ENCODE peak calls at places on chromosomes 13 and 19, in four cellular contexts. One of them, this sample, is unnamed.

GRCh38 chr13:94550030-94550738 is 45.8 kb downstream of the TGDS start:
- DNase-seq in transverse colon: no peak
- DNase-seq in lung: peak
- DNase-seq in RWPE1: peak
- DNase-seq in this sample: no peak

GRCh38 chr13:95957331-95957730 is 95.9 kb downstream of the UGGT2 start:
- DNase-seq in transverse colon: no peak
- DNase-seq in lung: no peak
- DNase-seq in RWPE1: no peak
- DNase-seq in this sample: no peak

GRCh38 chr13:70183041-70183440 is 74.8 kb upstream of the KLHL1 start:
- DNase-seq in transverse colon: no peak
- DNase-seq in lung: no peak
- DNase-seq in RWPE1: no peak
- DNase-seq in this sample: no peak

GRCh38 chr13:33328691-33329090 is 43.1 kb upstream of the STARD13 start:
- DNase-seq in transverse colon: no peak
- DNase-seq in lung: peak
- DNase-seq in RWPE1: no peak
- DNase-seq in this sample: no peak

GRCh38 chr19:575527-576506 is 3.4 kb downstream of the BSG start:
- DNase-seq in transverse colon: no peak
- DNase-seq in lung: no peak
- DNase-seq in RWPE1: peak
- DNase-seq in this sample: no peak

GRCh38 chr13:33721719-33722118 is 96.2 kb upstream of the RFC3 start:
- DNase-seq in transverse colon: no peak
- DNase-seq in lung: no peak
- DNase-seq in RWPE1: no peak
- DNase-seq in this sample: no peak

GRCh38 chr19:10718205-10719196 is 622 bp downstream of the DNM2 start:
- DNase-seq in transverse colon: peak
- DNase-seq in lung: peak
- DNase-seq in RWPE1: peak
- DNase-seq in this sample: peak

GRCh38 chr19:33064117-33064777 is 441 bp downstream of the RHPN2 start:
- DNase-seq in transverse colon: peak
- DNase-seq in lung: peak
- DNase-seq in RWPE1: peak
- DNase-seq in this sample: no peak

GRCh38 chr19:45994456-45994988 is 745 bp upstream of the CCDC61 start:
- DNase-seq in transverse colon: no peak
- DNase-seq in lung: no peak
- DNase-seq in RWPE1: no peak
- DNase-seq in this sample: no peak

GRCh38 chr19:39684283-39684682 is 20.0 kb upstream of the LGALS14 start:
- DNase-seq in transverse colon: no peak
- DNase-seq in lung: no peak
- DNase-seq in RWPE1: no peak
- DNase-seq in this sample: no peak

GRCh38 chr19:13243971-13244370 is 93.8 kb downstream of the IER2 start:
- DNase-seq in transverse colon: no peak
- DNase-seq in lung: no peak
- DNase-seq in RWPE1: no peak
- DNase-seq in this sample: no peak

GRCh38 chr13:40101708-40102359 is 446.4 kb downstream of the COG6 start:
- DNase-seq in transverse colon: no peak
- DNase-seq in lung: no peak
- DNase-seq in RWPE1: no peak
- DNase-seq in this sample: no peak

GRCh38 chr13:19089315-19089714 is 92.3 kb downstream of the TUBA3C start:
- DNase-seq in transverse colon: no peak
- DNase-seq in lung: no peak
- DNase-seq in RWPE1: no peak
- DNase-seq in this sample: no peak

GRCh38 chr13:47310376-47310775 is 413.5 kb upstream of the HTR2A start:
- DNase-seq in transverse colon: no peak
- DNase-seq in lung: no peak
- DNase-seq in RWPE1: no peak
- DNase-seq in this sample: no peak

GRCh38 chr13:96992633-96993032 is 1.6 kb downstream of the OXGR1 start:
- DNase-seq in transverse colon: no peak
- DNase-seq in lung: no peak
- DNase-seq in RWPE1: no peak
- DNase-seq in this sample: no peak

GRCh38 chr13:100673831-100674362 is 698 bp downstream of the TMTC4 start:
- DNase-seq in transverse colon: peak
- DNase-seq in lung: peak
- DNase-seq in RWPE1: peak
- DNase-seq in this sample: peak

GRCh38 chr19:38944981-38945506 is 14.3 kb downstream of the MRPS12 start:
- DNase-seq in transverse colon: no peak
- DNase-seq in lung: no peak
- DNase-seq in RWPE1: no peak
- DNase-seq in this sample: no peak

GRCh38 chr19:38975214-38975860 is at the start of gene FBXO17:
- DNase-seq in transverse colon: peak
- DNase-seq in lung: peak
- DNase-seq in RWPE1: peak
- DNase-seq in this sample: peak

GRCh38 chr19:57682226-57682766 is 519 bp downstream of the ZNF551 start:
- DNase-seq in transverse colon: no peak
- DNase-seq in lung: no peak
- DNase-seq in RWPE1: no peak
- DNase-seq in this sample: no peak
- H3K27ac ChIP-seq in transverse colon: peak
- H3K27ac ChIP-seq in lung: peak
- H3K27ac ChIP-seq in RWPE1: peak
- H3K27ac ChIP-seq in this sample: peak

DNA sequence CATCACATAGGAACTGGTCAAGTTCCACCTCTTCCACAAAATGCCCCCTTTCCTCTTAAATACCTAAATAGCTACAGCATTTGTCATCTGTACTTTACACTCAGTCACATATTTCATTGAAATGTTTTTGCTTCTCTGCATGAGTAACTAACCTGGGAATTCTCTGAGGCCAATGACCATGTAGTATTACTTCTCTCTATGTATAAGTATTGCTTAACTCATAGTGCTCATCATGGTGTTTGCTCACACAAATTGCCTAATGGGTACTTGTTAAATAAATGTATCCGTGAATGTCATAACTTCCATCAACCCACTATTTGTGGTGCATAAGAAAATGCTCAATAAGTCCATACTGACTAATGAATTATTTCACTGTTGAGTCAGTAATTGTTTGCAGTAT is 115.5 kb downstream of the FGF14 start:
- DNase-seq in transverse colon: no peak
- DNase-seq in lung: no peak
- DNase-seq in RWPE1: peak
- DNase-seq in this sample: no peak
- H3K27ac ChIP-seq in transverse colon: no peak
- H3K27ac ChIP-seq in lung: no peak
- H3K27ac ChIP-seq in RWPE1: peak
- H3K27ac ChIP-seq in this sample: no peak

GRCh38 chr13:114161644-114162532 is 17.2 kb upstream of the CFAP97D2 start:
- DNase-seq in transverse colon: peak
- DNase-seq in lung: peak
- DNase-seq in RWPE1: no peak
- DNase-seq in this sample: peak
- H3K27ac ChIP-seq in transverse colon: peak
- H3K27ac ChIP-seq in lung: peak
- H3K27ac ChIP-seq in RWPE1: no peak
- H3K27ac ChIP-seq in this sample: no peak

DNA sequence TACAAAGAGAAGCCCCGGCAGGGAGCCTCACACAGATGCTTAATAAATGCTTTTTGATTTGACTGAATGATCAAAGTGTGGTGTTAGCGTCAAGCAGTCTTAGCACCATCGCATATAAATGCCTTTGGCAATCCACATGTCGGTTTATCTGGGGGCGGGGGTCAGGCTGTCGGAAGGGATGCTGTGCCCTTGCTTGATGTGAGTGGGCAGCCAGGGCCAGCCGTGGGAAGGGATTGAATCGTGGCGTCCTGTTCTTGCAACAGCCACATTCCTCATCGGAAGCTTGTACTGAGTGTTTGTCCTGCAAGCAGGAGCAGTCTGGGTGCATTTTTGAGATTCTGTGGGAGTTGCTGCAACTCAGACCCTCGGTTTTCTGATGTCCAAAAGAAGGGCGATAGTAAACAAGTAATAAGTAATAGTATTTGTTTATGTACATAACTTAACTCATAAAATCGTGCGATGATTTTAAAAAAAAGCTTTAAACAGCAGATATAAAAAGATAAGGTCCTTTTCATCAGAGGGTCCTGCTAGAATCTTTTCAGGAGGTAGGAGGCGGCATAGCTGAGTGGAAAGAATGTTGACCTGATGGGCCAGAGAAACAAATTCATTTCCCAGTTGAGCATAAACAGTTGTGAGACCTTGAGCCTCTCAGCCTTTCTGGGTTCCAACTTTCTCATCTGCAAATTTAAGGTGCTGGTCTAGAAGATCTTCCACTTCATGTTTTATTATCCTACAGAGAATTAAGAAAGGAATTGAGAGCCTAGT is 173.3 kb downstream of the LACC1 start:
- DNase-seq in transverse colon: peak
- DNase-seq in lung: peak
- DNase-seq in RWPE1: no peak
- DNase-seq in this sample: no peak
- H3K27ac ChIP-seq in transverse colon: peak
- H3K27ac ChIP-seq in lung: peak
- H3K27ac ChIP-seq in RWPE1: no peak
- H3K27ac ChIP-seq in this sample: no peak

DNA sequence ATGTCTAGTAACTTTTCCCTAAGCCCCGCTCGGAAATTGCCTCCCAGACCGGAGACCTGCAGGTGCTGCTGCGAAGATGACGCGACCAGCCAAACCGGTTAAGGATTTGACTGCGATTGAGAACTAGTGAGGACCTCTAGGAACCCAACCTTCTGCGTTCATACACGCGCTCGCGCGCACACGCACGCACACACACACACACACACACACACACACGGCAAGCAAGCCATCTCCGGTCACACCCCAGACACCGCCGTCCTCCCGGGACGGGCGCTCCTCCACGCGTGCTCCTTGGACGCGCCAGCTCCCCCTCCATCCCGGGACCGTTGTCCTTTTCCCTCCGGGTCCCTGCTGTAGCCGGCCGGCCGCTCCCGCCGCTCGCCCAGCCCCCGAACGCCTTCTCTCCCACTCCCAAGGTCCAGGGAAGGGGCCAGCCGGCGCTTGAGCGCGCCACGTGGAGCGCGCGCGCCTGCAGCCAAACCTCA is 1.2 kb downstream of the TBC1D4 start:
- DNase-seq in transverse colon: peak
- DNase-seq in lung: peak
- DNase-seq in RWPE1: peak
- DNase-seq in this sample: peak
- H3K27ac ChIP-seq in transverse colon: peak
- H3K27ac ChIP-seq in lung: no peak
- H3K27ac ChIP-seq in RWPE1: peak
- H3K27ac ChIP-seq in this sample: no peak

This sample was measured in small intestine.